ENCODE peak calls at places on chromosome 14, in eight cellular contexts. A is fibroblast of lung, X is suprapubic skin, E is fibroblast of villous mesenchyme, R is GM12865, T is adrenal gland, B is foreskin fibroblast, D is right lobe of liver. W is an unnamed sample.

GRCh38 chr14:50013198-50013918 is 103.0 kb downstream of the VCPKMT start:
- DNase-seq in A (peak; percentile 80), X (no peak), E (no peak), R (no peak), T (no peak), B (no peak), D (no peak), W (no peak)

GRCh38 chr14:93102141-93102540 is 13.6 kb downstream of the ITPK1 start:
- DNase-seq in A (no peak), X (no peak), E (no peak), R (no peak), T (no peak), B (no peak), D (no peak), W (no peak)

GRCh38 chr14:89723930-89724915 is 230.3 kb downstream of the EFCAB11 start:
- DNase-seq in A (no peak), X (no peak), E (peak; percentile 21), R (no peak), T (no peak), B (peak; percentile 20), D (no peak), W (peak; percentile 41)

GRCh38 chr14:83556065-83556464 is 1973.9 kb upstream of the FLRT2 start:
- DNase-seq in A (peak; percentile 50), X (no peak), E (peak; percentile 21), R (no peak), T (no peak), B (no peak), D (no peak), W (no peak)

GRCh38 chr14:88518592-88519512 is 36.0 kb downstream of the PTPN21 start:
- DNase-seq in A (peak; percentile 80), X (no peak), E (peak; percentile 58), R (no peak), T (peak; percentile 21), B (peak; percentile 48), D (no peak), W (peak; percentile 42)

GRCh38 chr14:38174721-38175120 is 33.0 kb upstream of the SSTR1 start:
- DNase-seq in A (no peak), X (no peak), E (no peak), R (no peak), T (no peak), B (no peak), D (no peak), W (no peak)

GRCh38 chr14:48391661-48392060 is 716.3 kb upstream of the MDGA2 start:
- DNase-seq in A (peak; percentile 16), X (no peak), E (peak; percentile 57), R (no peak), T (no peak), B (no peak), D (no peak), W (no peak)

GRCh38 chr14:33834101-33834955 is 116.5 kb downstream of the EGLN3 start:
- DNase-seq in A (peak; percentile 57), X (no peak), E (no peak), R (peak; percentile 37), T (no peak), B (no peak), D (no peak), W (no peak)

GRCh38 chr14:63435838-63436237 is 107.3 kb downstream of the PPP2R5E start:
- DNase-seq in A (peak; percentile 50), X (peak; percentile 85), E (peak; percentile 91), R (peak; percentile 33), T (peak; percentile 46), B (peak; percentile 76), D (peak; percentile 87), W (peak; percentile 59)

GRCh38 chr14:106039400-106039799 is 513.0 kb downstream of the TMEM121 start:
- DNase-seq in A (no peak), X (no peak), E (no peak), R (peak; percentile 48), T (no peak), B (no peak), D (no peak), W (no peak)

GRCh38 chr14:73762375-73762822 is 48.2 kb upstream of the PNMA1 start:
- DNase-seq in A (no peak), X (no peak), E (peak; percentile 72), R (peak; percentile 93), T (no peak), B (no peak), D (no peak), W (no peak)

GRCh38 chr14:59337151-59337611 is 128.0 kb downstream of the GPR135 start:
- DNase-seq in A (peak; percentile 70), X (peak; percentile 84), E (peak; percentile 72), R (no peak), T (peak; percentile 38), B (peak; percentile 40), D (no peak), W (peak; percentile 61)

GRCh38 chr14:43413094-43413493 is 1094.0 kb downstream of the FSCB start:
- DNase-seq in A (no peak), X (no peak), E (no peak), R (no peak), T (no peak), B (no peak), D (no peak), W (no peak)

GRCh38 chr14:50784683-50785505 is 46.1 kb downstream of the NIN start:
- DNase-seq in A (no peak), X (no peak), E (no peak), R (no peak), T (no peak), B (no peak), D (no peak), W (no peak)

GRCh38 chr14:68098834-68099233 is 279.3 kb downstream of the RAD51B start:
- DNase-seq in A (no peak), X (no peak), E (no peak), R (no peak), T (no peak), B (no peak), D (no peak), W (no peak)

GRCh38 chr14:22428681-22429315 is 160.2 kb downstream of the DAD1 start:
- DNase-seq in A (peak; percentile 69), X (no peak), E (peak; percentile 45), R (no peak), T (no peak), B (no peak), D (no peak), W (no peak)

GRCh38 chr14:100129161-100129589 is 30.3 kb downstream of the DEGS2 start:
- DNase-seq in A (peak; percentile 23), X (no peak), E (peak; percentile 14), R (no peak), T (no peak), B (peak; percentile 44), D (no peak), W (no peak)

GRCh38 chr14:75658957-75659356 is 1.7 kb downstream of the ERG28 start:
- DNase-seq in A (no peak), X (no peak), E (no peak), R (no peak), T (no peak), B (no peak), D (no peak), W (no peak)

GRCh38 chr14:75662966-75663365 is 1.9 kb downstream of the TTLL5 start:
- DNase-seq in A (no peak), X (no peak), E (no peak), R (no peak), T (no peak), B (peak; percentile 39), D (no peak), W (no peak)

GRCh38 chr14:75660238-75660629 is 442 bp downstream of the ERG28 start:
- DNase-seq in A (no peak), X (no peak), E (no peak), R (no peak), T (no peak), B (no peak), D (no peak), W (no peak)

GRCh38 chr14:75660630-75661498 is at the start of the genes ERG28 and TTLL5:
- DNase-seq in A (peak; percentile 99), X (peak; percentile 98), E (peak; percentile 98), R (peak; percentile 99), T (peak; percentile 95), B (peak; percentile 98), D (peak; percentile 98), W (peak; percentile 96)

GRCh38 chr14:75661499-75661814 is 411 bp downstream of the TTLL5 start:
- DNase-seq in A (no peak), X (no peak), E (no peak), R (no peak), T (no peak), B (no peak), D (no peak), W (no peak)
- H3K4me3 ChIP-seq in A (peak overlapping the region; percentile 84), X (peak overlapping the region; percentile 66), E (peak overlapping the region; percentile 87), R (peak overlapping the region; percentile 98), T (peak overlapping the region; percentile 49), B (peak overlapping the region; percentile 96), D (peak overlapping the region; percentile 93), W (peak overlapping the region; percentile 94)

DNA sequence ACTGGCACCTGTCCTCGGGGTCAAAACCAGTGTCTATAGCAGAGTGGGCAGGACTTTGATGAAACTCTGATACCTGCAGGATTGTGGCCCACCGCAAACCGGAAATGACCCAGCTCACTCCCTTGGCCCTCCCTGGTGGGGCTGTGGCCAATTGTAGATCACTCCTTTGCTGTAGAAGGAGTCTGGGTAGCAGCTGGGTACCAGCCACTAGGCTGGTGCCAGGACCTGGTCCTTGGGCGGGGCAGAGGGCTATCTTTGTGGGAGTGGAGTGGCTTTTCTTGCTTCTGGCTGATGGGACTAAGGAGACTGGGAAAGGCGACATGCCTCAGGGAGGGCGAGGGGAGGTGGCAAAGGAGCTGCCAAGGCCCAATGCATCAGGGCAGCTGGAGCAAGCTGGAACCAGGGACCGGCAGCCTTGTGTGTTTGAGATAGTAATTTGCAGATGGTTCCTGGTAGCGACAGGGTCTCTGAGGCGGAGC is 435 bp upstream of the TMEM63C start:
- DNase-seq in A (no peak), X (no peak), E (no peak), R (no peak), T (no peak), B (no peak), D (no peak), W (no peak)
- H3K4me3 ChIP-seq in A (no peak overlapping the region), X (peak overlapping the region; percentile 49), E (no peak overlapping the region), R (no peak overlapping the region), T (no peak overlapping the region), B (no peak overlapping the region), D (no peak overlapping the region), W (peak overlapping the region; percentile 42)

GRCh38 chr14:70891741-70892140 is 15.5 kb upstream of the PCNX1 start:
- DNase-seq in A (no peak), X (no peak), E (no peak), R (no peak), T (no peak), B (no peak), D (no peak), W (no peak)
- H3K4me3 ChIP-seq in A (no peak overlapping the region), X (no peak overlapping the region), E (no peak overlapping the region), R (no peak overlapping the region), T (no peak overlapping the region), B (no peak overlapping the region), D (no peak overlapping the region), W (no peak overlapping the region)

DNA sequence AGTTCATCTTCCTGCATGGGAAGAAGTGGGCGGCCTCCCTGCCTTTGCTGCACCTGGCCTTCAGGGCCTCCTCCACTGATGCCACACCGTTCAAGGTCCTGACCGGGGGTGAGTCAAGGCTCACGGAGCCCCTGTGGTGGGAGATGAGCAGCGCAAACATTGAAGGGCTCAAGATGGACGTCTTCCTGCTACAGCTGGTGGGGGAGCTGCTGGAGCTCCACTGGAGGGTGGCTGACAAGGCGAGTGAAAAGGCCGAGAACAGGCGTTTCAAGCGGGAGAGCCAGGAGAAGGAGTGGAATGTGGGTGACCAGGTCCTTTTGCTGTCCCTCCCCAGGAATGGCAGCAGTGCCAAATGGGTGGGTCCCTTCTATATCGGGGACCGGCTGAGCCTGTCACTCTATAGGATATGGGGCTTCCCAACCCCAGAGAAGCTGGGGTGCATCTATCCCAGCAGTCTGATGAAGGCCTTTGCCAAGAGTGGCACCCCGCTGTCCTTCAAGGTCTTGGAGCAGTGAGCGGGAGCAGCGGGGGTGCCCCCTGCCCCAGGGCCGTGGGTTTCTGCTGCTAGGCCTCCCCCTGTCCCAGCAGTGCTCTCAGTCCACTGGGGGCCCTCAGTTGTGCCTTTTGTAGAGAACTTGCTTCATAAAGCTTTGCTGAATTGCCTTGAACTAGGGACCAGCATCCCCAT is 12.4 kb downstream of the CBLN3 start:
- DNase-seq in A (no peak), X (no peak), E (no peak), R (no peak), T (no peak), B (no peak), D (no peak), W (no peak)
- H3K4me3 ChIP-seq in A (no peak overlapping the region), X (no peak overlapping the region), E (no peak overlapping the region), R (no peak overlapping the region), T (no peak overlapping the region), B (no peak overlapping the region), D (no peak overlapping the region), W (no peak overlapping the region)

W was measured in skeletal muscle cell.